ENCODE peak calls at places on chromosomes 5 and 9, in four cellular contexts. One of them, this sample, is unnamed.

GRCh38 chr9:113011911-113012381 is at the start of gene ZNF883:
- DNase-seq in GM12878: no peak
- DNase-seq in HepG2: peak; percentile 68
- DNase-seq in K562: peak; percentile 64
- DNase-seq in this sample: peak; percentile 77

GRCh38 chr5:40879163-40879942 is 29.9 kb upstream of the C7 start:
- DNase-seq in GM12878: no peak
- DNase-seq in HepG2: peak; percentile 10
- DNase-seq in K562: peak; percentile 52
- DNase-seq in this sample: no peak

GRCh38 chr9:116524778-116525470 is 162.2 kb upstream of the TRIM32 start:
- DNase-seq in GM12878: no peak
- DNase-seq in HepG2: peak; percentile 41
- DNase-seq in K562: no peak
- DNase-seq in this sample: no peak

GRCh38 chr9:82940386-82940785 is 122.6 kb downstream of the RASEF start:
- DNase-seq in GM12878: no peak
- DNase-seq in HepG2: no peak
- DNase-seq in K562: no peak
- DNase-seq in this sample: no peak

GRCh38 chr5:100898504-100899346 is 4.4 kb downstream of the ST8SIA4 start:
- DNase-seq in GM12878: no peak
- DNase-seq in HepG2: no peak
- DNase-seq in K562: no peak
- DNase-seq in this sample: no peak

GRCh38 chr9:129362287-129363098 is 184.4 kb upstream of the IER5L start:
- DNase-seq in GM12878: no peak
- DNase-seq in HepG2: no peak
- DNase-seq in K562: no peak
- DNase-seq in this sample: no peak

GRCh38 chr5:143657814-143658395 is 154.1 kb upstream of the HMHB1 start:
- DNase-seq in GM12878: no peak
- DNase-seq in HepG2: peak; percentile 50
- DNase-seq in K562: no peak
- DNase-seq in this sample: no peak

GRCh38 chr5:80884086-80884813 is 75.9 kb upstream of the RASGRF2 start:
- DNase-seq in GM12878: no peak
- DNase-seq in HepG2: no peak
- DNase-seq in K562: no peak
- DNase-seq in this sample: no peak

GRCh38 chr9:23543420-23543819 is 282.6 kb downstream of the ELAVL2 start:
- DNase-seq in GM12878: no peak
- DNase-seq in HepG2: no peak
- DNase-seq in K562: no peak
- DNase-seq in this sample: no peak

GRCh38 chr9:112065781-112066606 is 109.1 kb downstream of the SUSD1 start:
- DNase-seq in GM12878: no peak
- DNase-seq in HepG2: no peak
- DNase-seq in K562: no peak
- DNase-seq in this sample: peak; percentile 17

GRCh38 chr9:86099695-86100364 is 472 bp upstream of the GOLM1 start:
- DNase-seq in GM12878: no peak
- DNase-seq in HepG2: no peak
- DNase-seq in K562: no peak
- DNase-seq in this sample: peak; percentile 26

GRCh38 chr5:68618501-68618900 is 402.9 kb downstream of the PIK3R1 start:
- DNase-seq in GM12878: no peak
- DNase-seq in HepG2: no peak
- DNase-seq in K562: no peak
- DNase-seq in this sample: no peak

GRCh38 chr5:72790188-72790587 is 26.3 kb upstream of the TNPO1 start:
- DNase-seq in GM12878: no peak
- DNase-seq in HepG2: no peak
- DNase-seq in K562: no peak
- DNase-seq in this sample: no peak

GRCh38 chr5:80884851-80885697 is 75.1 kb upstream of the RASGRF2 start:
- DNase-seq in GM12878: no peak
- DNase-seq in HepG2: no peak
- DNase-seq in K562: peak; percentile 12
- DNase-seq in this sample: no peak

GRCh38 chr9:75039804-75040203 is 11.7 kb upstream of the CARNMT1 start:
- DNase-seq in GM12878: no peak
- DNase-seq in HepG2: no peak
- DNase-seq in K562: no peak
- DNase-seq in this sample: no peak

GRCh38 chr5:18797241-18797640 is 1163.0 kb downstream of the TAF11L14 start:
- DNase-seq in GM12878: no peak
- DNase-seq in HepG2: no peak
- DNase-seq in K562: no peak
- DNase-seq in this sample: no peak

GRCh38 chr9:81083821-81084512 is 605.4 kb downstream of the TLE1 start:
- DNase-seq in GM12878: no peak
- DNase-seq in HepG2: no peak
- DNase-seq in K562: no peak
- DNase-seq in this sample: no peak

GRCh38 chr5:135387629-135387960 is 11.4 kb downstream of the MACROH2A1 start:
- DNase-seq in GM12878: no peak
- DNase-seq in HepG2: no peak
- DNase-seq in K562: peak; percentile 26
- DNase-seq in this sample: no peak

GRCh38 chr9:128081052-128081451 is 13.0 kb downstream of the SLC25A25 start:
- DNase-seq in GM12878: no peak
- DNase-seq in HepG2: no peak
- DNase-seq in K562: peak; percentile 76
- DNase-seq in this sample: no peak

DNA sequence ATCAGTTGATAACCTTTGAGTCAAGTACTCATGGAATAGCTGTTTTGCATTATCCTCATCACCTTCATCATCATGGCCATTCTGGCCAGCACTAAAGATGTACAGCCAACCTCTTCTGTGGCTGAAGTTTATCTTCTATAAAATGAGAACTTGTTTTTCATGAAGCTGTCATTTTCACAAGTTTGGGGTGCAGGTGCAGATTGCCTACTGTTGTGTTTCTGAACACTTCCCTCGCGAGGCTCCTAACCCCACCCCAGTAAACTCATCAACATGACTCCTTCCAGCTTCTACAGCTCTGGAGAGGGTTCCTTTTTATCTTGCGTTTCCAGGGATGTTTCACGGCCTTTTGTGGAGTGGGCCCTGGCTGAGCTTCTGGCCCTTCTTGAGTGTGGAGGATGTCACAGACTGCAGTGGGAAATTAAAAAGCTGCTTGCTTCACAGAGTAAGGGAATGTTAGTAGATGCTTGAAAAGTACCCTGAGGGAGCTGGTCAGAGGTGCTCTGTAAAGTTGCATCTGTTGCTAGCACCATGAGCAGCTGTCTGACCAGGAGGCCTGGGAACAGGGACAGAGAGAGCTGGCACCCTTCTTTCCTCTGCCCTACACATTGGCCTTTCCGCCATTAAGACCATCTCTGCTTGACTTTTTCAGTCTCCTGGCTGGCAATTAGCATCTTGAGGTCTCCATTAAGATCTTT is 24.9 kb downstream of the SYK start:
- DNase-seq in GM12878: no peak
- DNase-seq in HepG2: no peak
- DNase-seq in K562: no peak
- DNase-seq in this sample: no peak
- TF ChIP-seq CBFB in GM12878: no peak
- TF ChIP-seq CBFB in HepG2: no peak
- TF ChIP-seq CBFB in K562: no peak
- TF ChIP-seq CBFB in this sample: no peak

GRCh38 chr9:121768416-121769015 is 117.1 kb downstream of the DAB2IP start:
- DNase-seq in GM12878: no peak
- DNase-seq in HepG2: no peak
- DNase-seq in K562: no peak
- DNase-seq in this sample: no peak

GRCh38 chr9:121765021-121765950 is 113.9 kb downstream of the DAB2IP start:
- DNase-seq in GM12878: no peak
- DNase-seq in HepG2: peak; percentile 90
- DNase-seq in K562: no peak
- DNase-seq in this sample: no peak

GRCh38 chr9:121764371-121764730 is 112.9 kb downstream of the DAB2IP start:
- DNase-seq in GM12878: no peak
- DNase-seq in HepG2: no peak
- DNase-seq in K562: no peak
- DNase-seq in this sample: no peak

GRCh38 chr9:121767176-121767769 is 115.8 kb downstream of the DAB2IP start:
- DNase-seq in GM12878: no peak
- DNase-seq in HepG2: no peak
- DNase-seq in K562: no peak
- DNase-seq in this sample: no peak

GRCh38 chr9:121766081-121766683 is 114.7 kb downstream of the DAB2IP start:
- DNase-seq in GM12878: no peak
- DNase-seq in HepG2: no peak
- DNase-seq in K562: no peak
- DNase-seq in this sample: no peak
- TF ChIP-seq CBFB in GM12878: no peak
- TF ChIP-seq CBFB in HepG2: no peak
- TF ChIP-seq CBFB in K562: no peak
- TF ChIP-seq CBFB in this sample: no peak

GRCh38 chr9:107213561-107214028 is 69.5 kb upstream of the RAD23B start:
- DNase-seq in GM12878: peak; percentile 76
- DNase-seq in HepG2: peak; percentile 78
- DNase-seq in K562: peak; percentile 16
- DNase-seq in this sample: no peak
- TF ChIP-seq CBFB in GM12878: no peak
- TF ChIP-seq CBFB in HepG2: no peak
- TF ChIP-seq CBFB in K562: no peak
- TF ChIP-seq CBFB in this sample: no peak

GRCh38 chr9:13832451-13832850 is 481.5 kb downstream of the NFIB start:
- DNase-seq in GM12878: no peak
- DNase-seq in HepG2: no peak
- DNase-seq in K562: no peak
- DNase-seq in this sample: no peak
- TF ChIP-seq CBFB in GM12878: no peak
- TF ChIP-seq CBFB in HepG2: no peak
- TF ChIP-seq CBFB in K562: no peak
- TF ChIP-seq CBFB in this sample: no peak